ENCODE peak calls at places on chromosomes 1 and 21, in nine cellular contexts. Q is tibial artery; J is CD8-positive, alpha-beta memory T cell; A is left lung; H is pancreas; B is aorta; T is effector memory CD4-positive, alpha-beta T cell; D is MM.1S; I is cardiac muscle cell. E is an unnamed sample. For H3K9me3, the result is how much of the 10 kb centered on the place peaks cover.

GRCh38 chr21:14687277-14687642 is 141.1 kb upstream of the SAMSN1 start:
- DNase-seq in Q (no peak), J (no peak), A (no peak), H (no peak), B (no peak), T (no peak), D (peak), I (no peak), E (no peak)

GRCh38 chr1:178189814-178190213 is 95.9 kb downstream of the RASAL2 start:
- DNase-seq in Q (no peak), J (no peak), A (no peak), H (no peak), B (no peak), T (no peak), D (peak), I (peak), E (no peak)

GRCh38 chr1:25711555-25712298 is 88.3 kb upstream of the SELENON start:
- DNase-seq in Q (peak), J (no peak), A (peak), H (no peak), B (peak), T (no peak), D (no peak), I (no peak), E (peak)

GRCh38 chr1:101293461-101294045 is 56.7 kb downstream of the S1PR1 start:
- DNase-seq in Q (no peak), J (peak), A (no peak), H (no peak), B (no peak), T (peak), D (no peak), I (no peak), E (peak)

GRCh38 chr1:215321802-215322201 is 239.3 kb downstream of the KCNK2 start:
- DNase-seq in Q (no peak), J (no peak), A (no peak), H (no peak), B (no peak), T (no peak), D (no peak), I (no peak), E (no peak)

GRCh38 chr21:41879190-41879998 is at the start of gene PRDM15:
- DNase-seq in Q (peak), J (peak), A (peak), H (peak), B (peak), T (peak), D (peak), I (peak), E (peak)

GRCh38 chr1:67429011-67429527 is 1.1 kb downstream of the SERBP1 start:
- DNase-seq in Q (no peak), J (peak), A (no peak), H (no peak), B (no peak), T (peak), D (peak), I (peak), E (no peak)

GRCh38 chr1:71047635-71048607 is at the start of gene PTGER3:
- DNase-seq in Q (peak), J (peak), A (peak), H (peak), B (peak), T (no peak), D (no peak), I (peak), E (peak)

GRCh38 chr1:228860911-228861829 is 125.9 kb downstream of the RHOU start:
- DNase-seq in Q (no peak), J (no peak), A (no peak), H (peak), B (no peak), T (no peak), D (no peak), I (no peak), E (no peak)

GRCh38 chr21:26958792-26959191 is 8.1 kb downstream of the ADAMTS5 start:
- DNase-seq in Q (no peak), J (no peak), A (no peak), H (no peak), B (no peak), T (no peak), D (no peak), I (no peak), E (no peak)
- H3K9me3 ChIP-seq in Q (under half), J (under half), A (under half), H (under half), B (under half), T (under half), D (under half), I (under half), E (under half)

DNA sequence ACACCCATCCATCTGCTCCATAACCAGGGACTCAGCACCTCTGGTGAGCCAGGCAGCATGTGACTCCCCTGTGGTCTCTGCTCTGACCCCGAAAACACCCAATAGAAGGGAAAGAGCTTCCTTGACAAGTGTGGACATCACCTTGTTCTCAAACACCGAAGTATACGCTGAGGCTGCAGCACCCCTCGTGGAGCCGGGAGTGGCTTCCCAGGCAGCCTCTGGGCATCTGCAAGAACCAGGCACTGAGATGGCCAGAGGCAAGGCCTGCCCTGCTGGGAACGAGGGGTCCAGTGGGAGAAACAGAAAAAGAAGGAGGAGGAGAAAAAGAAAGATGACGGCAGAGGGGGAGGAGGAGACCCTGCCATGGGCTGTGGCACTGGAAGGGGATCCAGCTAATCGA is 18.2 kb upstream of the AJAP1 start:
- DNase-seq in Q (peak), J (no peak), A (no peak), H (no peak), B (no peak), T (no peak), D (no peak), I (no peak), E (no peak)
- H3K9me3 ChIP-seq in Q (under half), J (under half), A (under half), H (under half), B (under half), T (under half), D (under half), I (under half), E (under half)

GRCh38 chr1:83086986-83087512 is 911.9 kb downstream of the TTLL7 start:
- DNase-seq in Q (no peak), J (no peak), A (no peak), H (no peak), B (no peak), T (no peak), D (no peak), I (no peak), E (no peak)
- H3K9me3 ChIP-seq in Q (under half), J (under half), A (under half), H (under half), B (under half), T (under half), D (under half), I (under half), E (under half)

GRCh38 chr1:4002741-4003140 is 102.7 kb upstream of the C1orf174 start:
- DNase-seq in Q (peak), J (no peak), A (no peak), H (no peak), B (no peak), T (no peak), D (no peak), I (no peak), E (no peak)
- H3K9me3 ChIP-seq in Q (under half), J (under half), A (under half), H (under half), B (under half), T (under half), D (under half), I (under half), E (under half)

GRCh38 chr21:7957713-7958064 is 2563.7 kb upstream of the TPTE start:
- DNase-seq in Q (no peak), J (no peak), A (no peak), H (no peak), B (no peak), T (no peak), D (no peak), I (no peak), E (no peak)

GRCh38 chr21:7951854-7952519 is 2569.4 kb upstream of the TPTE start:
- DNase-seq in Q (no peak), J (no peak), A (no peak), H (no peak), B (no peak), T (no peak), D (no peak), I (no peak), E (no peak)

GRCh38 chr21:7947422-7947821 is 2574.0 kb upstream of the TPTE start:
- DNase-seq in Q (no peak), J (no peak), A (no peak), H (no peak), B (no peak), T (no peak), D (no peak), I (no peak), E (no peak)

GRCh38 chr21:7953058-7953457 is 2568.3 kb upstream of the TPTE start:
- DNase-seq in Q (no peak), J (no peak), A (no peak), H (no peak), B (no peak), T (no peak), D (no peak), I (no peak), E (no peak)

GRCh38 chr21:7952648-7953047 is 2568.7 kb upstream of the TPTE start:
- DNase-seq in Q (no peak), J (no peak), A (no peak), H (no peak), B (no peak), T (no peak), D (no peak), I (no peak), E (no peak)
- H3K9me3 ChIP-seq in Q (half or more), J (half or more), A (half or more), H (under half), B (under half), T (half or more), D (under half), I (half or more), E (half or more)

GRCh38 chr1:2795926-2796325 is 5.6 kb downstream of the TTC34 start:
- DNase-seq in Q (no peak), J (no peak), A (no peak), H (no peak), B (no peak), T (no peak), D (no peak), I (no peak), E (no peak)
- H3K9me3 ChIP-seq in Q (under half), J (under half), A (under half), H (under half), B (under half), T (under half), D (under half), I (under half), E (under half)

GRCh38 chr21:25457946-25458345 is 149.3 kb downstream of the MRPL39 start:
- DNase-seq in Q (no peak), J (no peak), A (no peak), H (no peak), B (no peak), T (no peak), D (no peak), I (no peak), E (no peak)

GRCh38 chr21:25461730-25462129 is 145.6 kb downstream of the MRPL39 start:
- DNase-seq in Q (no peak), J (no peak), A (no peak), H (no peak), B (no peak), T (no peak), D (no peak), I (no peak), E (no peak)

GRCh38 chr21:25459365-25459764 is 147.9 kb downstream of the MRPL39 start:
- DNase-seq in Q (no peak), J (no peak), A (no peak), H (no peak), B (no peak), T (no peak), D (no peak), I (no peak), E (no peak)

GRCh38 chr21:25458484-25458883 is 148.8 kb downstream of the MRPL39 start:
- DNase-seq in Q (no peak), J (no peak), A (no peak), H (no peak), B (no peak), T (no peak), D (no peak), I (no peak), E (no peak)

DNA sequence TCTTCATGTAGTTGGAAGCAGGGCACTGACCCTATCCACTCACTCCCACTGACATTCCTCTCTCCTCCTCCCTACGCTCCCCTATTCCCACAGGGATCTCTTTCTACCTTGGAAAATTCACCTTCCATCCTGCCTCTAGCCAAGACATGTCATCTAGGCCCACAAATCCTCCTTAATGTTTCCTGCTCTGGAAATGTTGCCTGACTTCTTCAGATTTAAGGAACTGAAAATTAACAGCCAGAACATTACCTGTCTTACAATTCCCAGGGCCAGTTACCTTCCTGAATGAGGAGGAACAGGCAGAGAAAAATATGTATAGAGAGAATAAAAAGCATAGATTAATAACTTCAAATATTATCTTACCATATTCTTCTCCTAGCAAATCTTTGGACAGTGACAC is 147.3 kb downstream of the MRPL39 start:
- DNase-seq in Q (no peak), J (no peak), A (no peak), H (no peak), B (no peak), T (no peak), D (no peak), I (no peak), E (no peak)
- H3K9me3 ChIP-seq in Q (under half), J (under half), A (under half), H (under half), B (under half), T (under half), D (under half), I (under half), E (under half)

E was measured in T-helper 17 cell.